ENCODE peak calls at places on chromosomes 3 and 15, in eight cellular contexts. P, W, G, S, K, U, D and I are unnamed samples.

GRCh38 chr3:57152150-57152549 is 13.0 kb downstream of the IL17RD start:
- DNase-seq in W (no peak), S (no peak), P (no peak), K (no peak), G (no peak), U (peak), D (no peak), I (no peak)

GRCh38 chr3:18295171-18295920 is 129.8 kb downstream of the SATB1 start:
- DNase-seq in P (no peak), K (no peak), S (peak), U (peak), G (peak), W (peak), D (no peak), I (peak)

GRCh38 chr3:33642806-33643205 is 75.2 kb downstream of the CLASP2 start:
- DNase-seq in K (no peak), D (no peak), G (no peak), U (no peak), W (no peak), S (no peak), P (no peak), I (no peak)

GRCh38 chr3:150194513-150194912 is 213.6 kb upstream of the TSC22D2 start:
- DNase-seq in W (no peak), S (no peak), K (no peak), P (no peak), U (no peak), G (no peak), D (no peak), I (no peak)

GRCh38 chr3:51362476-51362875 is 22.6 kb upstream of the MANF start:
- DNase-seq in G (no peak), P (no peak), W (no peak), S (no peak), K (no peak), U (no peak), D (no peak), I (no peak)

GRCh38 chr3:125395091-125395490 is 20.0 kb upstream of the ZNF148 start:
- DNase-seq in S (no peak), P (no peak), G (no peak), W (no peak), K (no peak), D (no peak), U (no peak), I (no peak)

GRCh38 chr3:32593903-32594525 is 23.4 kb upstream of the DYNC1LI1 start:
- DNase-seq in W (no peak), K (no peak), P (no peak), G (no peak), S (no peak), U (no peak), D (no peak), I (no peak)

GRCh38 chr15:98966036-98966787 is 41.4 kb downstream of the PGPEP1L start:
- DNase-seq in W (no peak), G (no peak), U (no peak), P (no peak), D (no peak), S (no peak), K (no peak), I (no peak)

GRCh38 chr3:94374439-94375161 is 311.7 kb downstream of the NSUN3 start:
- DNase-seq in D (no peak), S (no peak), G (no peak), U (no peak), K (no peak), P (no peak), W (no peak), I (no peak)

GRCh38 chr15:62896380-62896866 is 146.1 kb upstream of the TPM1 start:
- DNase-seq in P (no peak), W (no peak), D (no peak), U (no peak), G (no peak), S (no peak), K (no peak), I (no peak)

GRCh38 chr3:31438742-31439141 is 94.0 kb upstream of the STT3B start:
- DNase-seq in G (no peak), S (no peak), D (no peak), W (no peak), P (no peak), K (no peak), U (no peak), I (no peak)

GRCh38 chr3:50161320-50161719 is 6.2 kb downstream of the SEMA3F start:
- DNase-seq in D (no peak), G (no peak), W (no peak), S (no peak), P (no peak), U (no peak), K (no peak), I (no peak)

GRCh38 chr3:14847613-14848541 is 29.1 kb downstream of the FGD5 start:
- DNase-seq in G (peak), K (no peak), P (no peak), W (peak), D (no peak), U (no peak), S (peak), I (no peak)

GRCh38 chr15:26045516-26045915 is 182.4 kb upstream of the ATP10A start:
- DNase-seq in D (no peak), W (no peak), S (no peak), K (no peak), P (no peak), G (no peak), U (no peak), I (no peak)

GRCh38 chr3:189748046-189748445 is 116.9 kb downstream of the TP63 start:
- DNase-seq in U (no peak), K (no peak), W (no peak), D (no peak), S (peak), P (no peak), G (no peak), I (no peak)

GRCh38 chr3:188695251-188695650 is 476.5 kb upstream of the TPRG1 start:
- DNase-seq in G (no peak), P (no peak), S (no peak), W (no peak), U (no peak), D (no peak), K (no peak), I (no peak)

GRCh38 chr3:38153986-38154608 is 11.2 kb upstream of the OXSR1 start:
- DNase-seq in D (no peak), W (no peak), U (no peak), G (no peak), K (no peak), S (no peak), P (no peak), I (no peak)

GRCh38 chr15:48478581-48478980 is 147.4 kb downstream of the DUT start:
- DNase-seq in K (no peak), W (no peak), G (no peak), U (no peak), S (no peak), P (no peak), D (no peak), I (no peak)

GRCh38 chr3:128813003-128813564 is 66.3 kb upstream of the ACAD9 start:
- DNase-seq in U (no peak), G (no peak), S (no peak), P (no peak), K (no peak), W (no peak), D (no peak), I (no peak)

GRCh38 chr3:71583569-71584215 is at the start of gene FOXP1:
- DNase-seq in W (peak), K (peak), P (peak), D (peak), G (no peak), U (peak), S (no peak), I (peak)

GRCh38 chr15:62752687-62753517 is 289.6 kb upstream of the TPM1 start:
- DNase-seq in D (no peak), K (no peak), W (no peak), G (no peak), S (no peak), P (no peak), U (no peak), I (no peak)

GRCh38 chr3:182697345-182697919 is 95.9 kb upstream of the ATP11B start:
- DNase-seq in P (no peak), W (no peak), D (no peak), K (no peak), S (no peak), U (peak), G (no peak), I (no peak)

GRCh38 chr3:126493731-126494130 is 18.0 kb upstream of the ZXDC start:
- DNase-seq in K (no peak), S (peak), P (no peak), W (no peak), D (no peak), G (no peak), U (no peak), I (no peak)